ENCODE peak calls at places on chromosomes 1 and 21, in nine cellular contexts. C is PC-9, J is fibroblast of lung, O is HepG2, M is HCT116, L is hepatocyte, G is IMR-90, S is PC-3, K is H1. T is an unnamed sample.

GRCh38 chr1:181257117-181257516 is 168.6 kb downstream of the IER5 start:
- DNase-seq in C (no peak), J (no peak), O (no peak), M (no peak), L (no peak), G (no peak), S (no peak), K (no peak), T (no peak)

GRCh38 chr1:165426745-165427144 is 18.2 kb downstream of the RXRG start:
- DNase-seq in C (no peak), J (no peak), O (peak; percentile 18), M (no peak), L (peak; percentile 25), G (no peak), S (no peak), K (no peak), T (no peak)

GRCh38 chr1:156253634-156254033 is 5.8 kb upstream of the PAQR6 start:
- DNase-seq in C (no peak), J (no peak), O (no peak), M (no peak), L (no peak), G (no peak), S (no peak), K (no peak), T (no peak)

GRCh38 chr1:59814180-59814900 is 409 bp upstream of the HOOK1 start:
- DNase-seq in C (peak; percentile 96), J (peak; percentile 12), O (peak; percentile 97), M (peak; percentile 99), L (peak; percentile 95), G (no peak), S (peak; percentile 94), K (peak; percentile 83), T (peak; percentile 94)

GRCh38 chr1:48937732-48938131 is 161.0 kb upstream of the BEND5 start:
- DNase-seq in C (no peak), J (no peak), O (no peak), M (no peak), L (no peak), G (no peak), S (no peak), K (no peak), T (no peak)

GRCh38 chr21:16912075-16912474 is 600.8 kb upstream of the CXADR start:
- DNase-seq in C (peak; percentile 56), J (peak; percentile 85), O (no peak), M (no peak), L (no peak), G (peak; percentile 22), S (peak; percentile 2), K (no peak), T (no peak)

GRCh38 chr1:198465201-198466144 is 75.0 kb downstream of the ATP6V1G3 start:
- DNase-seq in C (peak; percentile 65), J (peak; percentile 64), O (peak; percentile 28), M (no peak), L (peak; percentile 56), G (peak; percentile 70), S (peak; percentile 74), K (no peak), T (peak; percentile 55)

GRCh38 chr1:94394247-94394646 is 23.9 kb upstream of the ABCD3 start:
- DNase-seq in C (no peak), J (no peak), O (no peak), M (no peak), L (no peak), G (no peak), S (no peak), K (no peak), T (no peak)

GRCh38 chr1:107139833-107140702 is 771 bp upstream of the NTNG1 start:
- DNase-seq in C (no peak), J (peak; percentile 76), O (no peak), M (no peak), L (peak; percentile 68), G (peak; percentile 36), S (peak; percentile 72), K (peak; percentile 75), T (peak; percentile 69)

GRCh38 chr1:183272390-183272801 is 86.3 kb downstream of the LAMC2 start:
- DNase-seq in C (peak; percentile 85), J (peak; percentile 96), O (no peak), M (no peak), L (no peak), G (peak; percentile 94), S (peak; percentile 79), K (no peak), T (no peak)

GRCh38 chr21:45839274-45839673 is 142.3 kb upstream of the COL6A1 start:
- DNase-seq in C (no peak), J (peak; percentile 56), O (no peak), M (no peak), L (no peak), G (peak; percentile 12), S (peak; percentile 76), K (no peak), T (no peak)

DNA sequence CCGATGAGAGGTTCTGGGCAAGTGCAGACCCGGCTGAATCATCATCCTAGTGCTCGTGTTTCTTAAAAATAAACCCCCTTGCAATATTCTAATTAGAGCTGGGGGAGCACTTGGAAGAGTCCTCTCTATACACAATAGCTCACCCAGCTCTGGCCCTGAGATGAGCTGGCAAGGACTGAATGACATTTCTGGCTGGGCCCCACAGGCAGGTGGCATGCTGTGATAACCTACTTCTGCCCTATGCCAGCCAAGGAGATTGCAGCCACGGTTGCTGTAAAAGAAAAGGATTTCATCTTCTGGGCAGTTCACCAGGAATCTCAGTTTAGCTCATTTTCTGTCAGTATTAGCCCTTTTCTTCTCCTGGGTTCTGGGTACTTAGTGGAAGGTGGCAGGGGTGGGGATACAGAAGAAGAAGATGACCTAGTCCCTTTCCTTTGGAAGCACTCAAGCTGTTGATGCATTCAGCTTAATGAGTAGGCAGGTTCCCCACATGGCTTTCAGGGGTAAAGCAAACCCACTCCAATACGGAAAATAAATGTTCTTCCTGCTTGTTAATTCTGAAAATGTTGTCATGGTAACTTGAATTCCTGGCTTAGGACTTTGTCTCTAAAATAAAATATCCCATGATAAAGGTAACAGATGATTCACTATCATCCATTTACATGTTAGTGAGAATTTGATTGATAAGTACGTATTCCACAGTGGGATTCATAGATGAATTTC is 32.2 kb downstream of the VASH2 start:
- DNase-seq in C (no peak), J (no peak), O (no peak), M (no peak), L (no peak), G (peak; percentile 13), S (no peak), K (peak; percentile 39), T (no peak)
- H3K27ac ChIP-seq in C (no peak overlapping the region), J (no peak overlapping the region), O (no peak overlapping the region), M (no peak overlapping the region), L (no peak overlapping the region), G (no peak overlapping the region), S (no peak overlapping the region), K (no peak overlapping the region), T (no peak overlapping the region)

GRCh38 chr1:70409136-70409535 is 1.9 kb upstream of the CTH start:
- DNase-seq in C (no peak), J (no peak), O (no peak), M (no peak), L (no peak), G (no peak), S (no peak), K (no peak), T (no peak)

GRCh38 chr1:70405780-70406416 is 5.2 kb upstream of the CTH start:
- DNase-seq in C (no peak), J (no peak), O (no peak), M (no peak), L (no peak), G (no peak), S (no peak), K (no peak), T (no peak)

GRCh38 chr1:70410604-70411359 is at the start of gene CTH:
- DNase-seq in C (peak; percentile 98), J (peak; percentile 97), O (peak; percentile 94), M (peak; percentile 95), L (peak; percentile 98), G (peak; percentile 95), S (peak; percentile 98), K (peak; percentile 96), T (peak; percentile 98)

GRCh38 chr1:70415882-70416281 is 4.8 kb downstream of the CTH start:
- DNase-seq in C (no peak), J (no peak), O (no peak), M (no peak), L (no peak), G (no peak), S (no peak), K (no peak), T (no peak)

GRCh38 chr1:70411360-70411844 is 334 bp downstream of the CTH start:
- DNase-seq in C (peak; percentile 56), J (peak; percentile 65), O (no peak), M (no peak), L (no peak), G (peak; percentile 39), S (peak; percentile 34), K (no peak), T (no peak)
- H2AFZ ChIP-seq in C (peak overlapping the region; percentile 81), J (peak overlapping the region; percentile 97), O (peak overlapping the region; percentile 71), M (peak overlapping the region; percentile 77), L (peak overlapping the region; percentile 69), G (peak overlapping the region; percentile 96), S (peak overlapping the region; percentile 75), K (peak overlapping the region; percentile 52), T (peak overlapping the region; percentile 36)

DNA sequence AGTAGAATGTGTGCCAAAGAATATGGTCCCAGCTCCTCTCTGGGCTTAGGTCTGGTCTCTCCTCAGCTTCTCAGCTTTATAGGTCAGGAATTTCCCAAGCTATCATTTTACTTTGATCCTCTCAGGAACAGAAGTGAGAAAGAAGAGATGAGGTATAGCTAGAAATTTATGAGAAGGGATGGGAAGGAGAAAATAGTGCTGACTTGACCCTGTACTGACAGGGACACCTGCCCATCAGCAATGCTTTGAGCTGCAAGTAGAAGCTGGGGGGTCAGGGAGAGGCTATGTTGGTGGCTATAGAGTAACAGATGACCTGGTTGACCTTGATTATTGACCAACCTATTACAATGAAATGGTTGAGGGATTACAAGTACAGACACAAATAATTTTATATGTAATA is 75.0 kb downstream of the XCL2 start:
- DNase-seq in C (no peak), J (no peak), O (no peak), M (no peak), L (no peak), G (no peak), S (no peak), K (no peak), T (no peak)
- H3K27ac ChIP-seq in C (no peak overlapping the region), J (no peak overlapping the region), O (no peak overlapping the region), M (no peak overlapping the region), L (no peak overlapping the region), G (no peak overlapping the region), S (no peak overlapping the region), K (no peak overlapping the region), T (no peak overlapping the region)

DNA sequence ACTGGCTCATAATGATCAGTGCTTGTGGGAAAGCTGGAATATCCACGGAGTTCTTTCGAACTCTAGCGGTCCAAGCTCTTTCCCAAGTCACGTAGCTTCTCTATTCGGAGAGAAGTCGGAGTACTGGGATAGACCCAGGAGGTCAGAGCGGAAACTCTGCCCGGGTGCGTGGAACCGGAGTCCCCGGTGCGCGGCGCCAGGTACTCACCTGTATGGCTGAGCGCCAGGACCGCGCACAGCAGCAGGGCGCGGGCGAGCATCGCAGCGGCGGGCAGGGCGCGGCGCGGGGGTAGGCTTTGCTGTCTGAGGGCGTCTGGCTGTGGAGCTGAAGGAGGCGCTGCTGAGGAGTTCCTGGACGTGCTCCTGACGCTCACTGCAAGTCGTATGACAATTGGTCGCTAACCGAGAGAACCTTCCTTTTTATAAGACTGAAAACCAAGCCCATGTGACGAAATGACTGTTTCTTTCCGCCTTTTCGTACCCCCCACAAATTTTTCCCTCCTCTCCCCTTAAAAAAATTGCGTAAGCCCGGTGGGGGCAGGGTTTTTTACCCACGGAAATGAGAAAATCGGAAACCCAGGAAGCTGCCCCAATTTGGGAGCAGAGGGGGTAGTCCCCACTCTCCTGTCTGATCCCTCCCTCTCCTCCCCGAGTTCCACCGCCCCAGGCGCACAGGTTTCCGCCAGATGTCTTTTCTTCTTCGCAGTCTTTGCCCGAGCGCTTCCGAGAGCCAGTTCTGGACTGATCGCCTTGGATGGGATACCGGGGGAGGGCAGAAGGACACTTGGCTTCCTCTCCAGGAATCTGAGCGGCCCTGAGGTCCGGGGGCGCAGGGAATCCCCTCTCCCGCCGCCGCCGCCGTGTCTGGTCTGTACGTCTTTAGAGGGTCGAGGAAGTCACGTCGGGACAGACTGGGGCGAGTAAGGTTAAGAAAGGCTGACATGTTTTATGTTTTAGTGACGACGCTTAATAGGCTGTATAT is at the start of gene PTGS2:
- DNase-seq in C (peak; percentile 65), J (peak; percentile 94), O (no peak), M (peak; percentile 84), L (peak; percentile 92), G (peak; percentile 93), S (peak; percentile 55), K (peak; percentile 83), T (peak; percentile 88)
- H2AFZ ChIP-seq in C (peak within 1 kb of the TSS; percentile 89), J (peak within 1 kb of the TSS; percentile 33), O (no peak within 1 kb of the TSS), M (peak within 1 kb of the TSS; percentile 99), L (peak within 1 kb of the TSS; percentile 58), G (peak within 1 kb of the TSS; percentile 92), S (peak within 1 kb of the TSS; percentile 77), K (peak within 1 kb of the TSS; percentile 94), T (peak within 1 kb of the TSS; percentile 93)